ENCODE peak calls at places on chromosome 6, in four cellular contexts. One of them, this sample, is unnamed.

GRCh38 chr6:126198581-126198980 is 141.3 kb upstream of the CENPW start:
- DNase-seq in A549: no peak
- DNase-seq in HepG2: no peak
- DNase-seq in H1: no peak
- DNase-seq in this sample: no peak

GRCh38 chr6:4399656-4400055 is 264.3 kb upstream of the ECI2 start:
- DNase-seq in H1: no peak
- DNase-seq in A549: no peak
- DNase-seq in HepG2: no peak
- DNase-seq in this sample: no peak

GRCh38 chr6:165729307-165729936 is 66.4 kb upstream of the PDE10A start:
- DNase-seq in HepG2: peak; percentile 13
- DNase-seq in H1: peak; percentile 84
- DNase-seq in A549: peak; percentile 54
- DNase-seq in this sample: peak; percentile 55

GRCh38 chr6:109001554-109001953 is 93.1 kb downstream of the SESN1 start:
- DNase-seq in HepG2: no peak
- DNase-seq in A549: no peak
- DNase-seq in H1: no peak
- DNase-seq in this sample: no peak

GRCh38 chr6:227074-227782 is 65.1 kb upstream of the DUSP22 start:
- DNase-seq in A549: no peak
- DNase-seq in H1: no peak
- DNase-seq in HepG2: no peak
- DNase-seq in this sample: peak; percentile 21

GRCh38 chr6:42979523-42980177 is 669 bp upstream of the PEX6 start:
- DNase-seq in HepG2: no peak
- DNase-seq in A549: peak; percentile 46
- DNase-seq in H1: no peak
- DNase-seq in this sample: no peak

GRCh38 chr6:129183681-129184216 is 300.8 kb downstream of the LAMA2 start:
- DNase-seq in A549: no peak
- DNase-seq in H1: no peak
- DNase-seq in HepG2: no peak
- DNase-seq in this sample: no peak

GRCh38 chr6:129671442-129672344 is 38.3 kb downstream of the ARHGAP18 start:
- DNase-seq in A549: no peak
- DNase-seq in HepG2: peak; percentile 56
- DNase-seq in H1: no peak
- DNase-seq in this sample: peak; percentile 66

GRCh38 chr6:27605401-27606342 is 132.8 kb upstream of the ZNF184 start:
- DNase-seq in A549: no peak
- DNase-seq in H1: peak; percentile 95
- DNase-seq in HepG2: peak; percentile 61
- DNase-seq in this sample: peak; percentile 73

GRCh38 chr6:156889469-156889868 is 112.3 kb downstream of the ARID1B start:
- DNase-seq in H1: no peak
- DNase-seq in A549: no peak
- DNase-seq in HepG2: no peak
- DNase-seq in this sample: no peak

GRCh38 chr6:100184473-100184872 is 190.4 kb upstream of the MCHR2 start:
- DNase-seq in A549: no peak
- DNase-seq in H1: no peak
- DNase-seq in HepG2: no peak
- DNase-seq in this sample: no peak

GRCh38 chr6:78398292-78398691 is 469.1 kb upstream of the IRAK1BP1 start:
- DNase-seq in H1: no peak
- DNase-seq in HepG2: no peak
- DNase-seq in A549: no peak
- DNase-seq in this sample: no peak

GRCh38 chr6:21767891-21768659 is 174.5 kb downstream of the SOX4 start:
- DNase-seq in H1: no peak
- DNase-seq in A549: no peak
- DNase-seq in HepG2: no peak
- DNase-seq in this sample: no peak

GRCh38 chr6:25962368-25963127 is at the start of gene TRIM38:
- DNase-seq in HepG2: peak; percentile 74
- DNase-seq in H1: no peak
- DNase-seq in A549: peak; percentile 45
- DNase-seq in this sample: peak; percentile 69

GRCh38 chr6:78010130-78010529 is 357.3 kb downstream of the MEI4 start:
- DNase-seq in A549: no peak
- DNase-seq in H1: no peak
- DNase-seq in HepG2: no peak
- DNase-seq in this sample: no peak

GRCh38 chr6:26025047-26025893 is 62.0 kb upstream of the HFE start:
- DNase-seq in HepG2: peak; percentile 63
- DNase-seq in H1: no peak
- DNase-seq in A549: no peak
- DNase-seq in this sample: peak; percentile 55

GRCh38 chr6:52317841-52318581 is 33.5 kb upstream of the MCM3 start:
- DNase-seq in H1: no peak
- DNase-seq in A549: peak; percentile 13
- DNase-seq in HepG2: peak; percentile 63
- DNase-seq in this sample: no peak

GRCh38 chr6:135759831-135760230 is 91.7 kb upstream of the PDE7B start:
- DNase-seq in H1: no peak
- DNase-seq in A549: peak; percentile 10
- DNase-seq in HepG2: peak; percentile 24
- DNase-seq in this sample: no peak

GRCh38 chr6:83006270-83006905 is 59.3 kb downstream of the UBE3D start:
- DNase-seq in A549: no peak
- DNase-seq in H1: no peak
- DNase-seq in HepG2: no peak
- DNase-seq in this sample: no peak

GRCh38 chr6:130390890-130391289 is 25.1 kb downstream of the TMEM200A start:
- DNase-seq in H1: no peak
- DNase-seq in HepG2: no peak
- DNase-seq in A549: no peak
- DNase-seq in this sample: no peak

GRCh38 chr6:112311950-112312547 is 35.1 kb upstream of the RFPL4B start:
- DNase-seq in A549: peak; percentile 7
- DNase-seq in HepG2: peak; percentile 7
- DNase-seq in H1: no peak
- DNase-seq in this sample: peak; percentile 18

GRCh38 chr6:6221829-6222535 is 98.5 kb downstream of the F13A1 start:
- DNase-seq in A549: no peak
- DNase-seq in H1: peak; percentile 78
- DNase-seq in HepG2: peak; percentile 41
- DNase-seq in this sample: peak; percentile 57

GRCh38 chr6:145147559-145147958 is 587.8 kb downstream of the EPM2A start:
- DNase-seq in HepG2: no peak
- DNase-seq in H1: no peak
- DNase-seq in A549: no peak
- DNase-seq in this sample: no peak

GRCh38 chr6:55636406-55637102 is 57.6 kb upstream of the HMGCLL1 start:
- DNase-seq in H1: no peak
- DNase-seq in A549: peak; percentile 25
- DNase-seq in HepG2: no peak
- DNase-seq in this sample: no peak

GRCh38 chr6:133764011-133764812 is 124.7 kb upstream of the TCF21 start:
- DNase-seq in HepG2: no peak
- DNase-seq in H1: no peak
- DNase-seq in A549: no peak
- DNase-seq in this sample: no peak

GRCh38 chr6:163291622-163292021 is 122.9 kb upstream of the QKI start:
- DNase-seq in A549: no peak
- DNase-seq in H1: no peak
- DNase-seq in HepG2: no peak
- DNase-seq in this sample: no peak

GRCh38 chr6:138833819-138834539 is 38.1 kb downstream of the ECT2L start:
- DNase-seq in HepG2: no peak
- DNase-seq in H1: no peak
- DNase-seq in A549: no peak
- DNase-seq in this sample: no peak

GRCh38 chr6:43718387-43719105 is 31.0 kb upstream of the MRPS18A start:
- DNase-seq in HepG2: peak; percentile 44
- DNase-seq in A549: no peak
- DNase-seq in H1: no peak
- DNase-seq in this sample: no peak

DNA sequence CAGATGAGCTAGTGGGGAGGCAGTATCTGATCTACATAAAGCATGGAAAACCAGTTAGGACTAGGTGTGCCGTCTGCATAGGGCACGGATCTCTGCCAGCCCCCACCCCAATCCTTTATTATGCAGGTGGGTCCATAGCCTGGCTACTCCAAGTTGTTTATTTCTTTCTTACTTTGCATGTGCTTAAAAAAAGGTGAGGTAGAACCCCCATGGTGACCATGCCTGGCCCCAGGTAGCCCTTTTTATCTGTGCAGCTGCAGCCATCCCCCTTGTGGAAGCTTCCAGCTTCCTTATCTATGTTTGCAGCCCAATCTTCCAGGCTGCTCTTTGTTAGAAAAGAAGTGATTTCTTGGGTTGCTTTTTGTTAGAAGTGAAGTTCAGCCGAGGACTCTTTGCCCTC is 9.0 kb upstream of the TREM2 start:
- DNase-seq in H1: no peak
- DNase-seq in A549: no peak
- DNase-seq in HepG2: no peak
- DNase-seq in this sample: no peak
- TF ChIP-seq RNF2 in H1: no peak
- TF ChIP-seq RNF2 in A549: no peak
- TF ChIP-seq RNF2 in HepG2: no peak
- TF ChIP-seq RNF2 in this sample: no peak

GRCh38 chr6:38234141-38234540 is 405.6 kb downstream of the BTBD9 start:
- DNase-seq in A549: no peak
- DNase-seq in H1: no peak
- DNase-seq in HepG2: no peak
- DNase-seq in this sample: no peak

GRCh38 chr6:38241200-38241599 is 398.5 kb downstream of the BTBD9 start:
- DNase-seq in H1: no peak
- DNase-seq in A549: no peak
- DNase-seq in HepG2: no peak
- DNase-seq in this sample: no peak

GRCh38 chr6:38234934-38235678 is 404.6 kb downstream of the BTBD9 start:
- DNase-seq in HepG2: no peak
- DNase-seq in H1: no peak
- DNase-seq in A549: no peak
- DNase-seq in this sample: no peak

GRCh38 chr6:38244873-38245272 is 394.9 kb downstream of the BTBD9 start:
- DNase-seq in H1: no peak
- DNase-seq in HepG2: no peak
- DNase-seq in A549: no peak
- DNase-seq in this sample: no peak

GRCh38 chr6:38239719-38240451 is 399.8 kb downstream of the BTBD9 start:
- DNase-seq in H1: no peak
- DNase-seq in HepG2: no peak
- DNase-seq in A549: no peak
- DNase-seq in this sample: no peak
- TF ChIP-seq RNF2 in H1: no peak
- TF ChIP-seq RNF2 in HepG2: no peak
- TF ChIP-seq RNF2 in A549: no peak
- TF ChIP-seq RNF2 in this sample: no peak

GRCh38 chr6:96521267-96521624 is 360 bp upstream of the UFL1 start:
- DNase-seq in HepG2: no peak
- DNase-seq in H1: no peak
- DNase-seq in A549: no peak
- DNase-seq in this sample: no peak
- TF ChIP-seq RNF2 in HepG2: no peak
- TF ChIP-seq RNF2 in H1: no peak
- TF ChIP-seq RNF2 in A549: no peak
- TF ChIP-seq RNF2 in this sample: no peak

GRCh38 chr6:169051371-169051770 is 202.3 kb downstream of the THBS2 start:
- DNase-seq in A549: no peak
- DNase-seq in HepG2: no peak
- DNase-seq in H1: no peak
- DNase-seq in this sample: no peak
- TF ChIP-seq RNF2 in A549: no peak
- TF ChIP-seq RNF2 in HepG2: no peak
- TF ChIP-seq RNF2 in H1: no peak
- TF ChIP-seq RNF2 in this sample: no peak

GRCh38 chr6:41529049-41529448 is 17.1 kb upstream of the FOXP4 start:
- DNase-seq in HepG2: no peak
- DNase-seq in A549: no peak
- DNase-seq in H1: no peak
- DNase-seq in this sample: no peak

GRCh38 chr6:41531016-41531415 is 15.2 kb upstream of the FOXP4 start:
- DNase-seq in H1: no peak
- DNase-seq in A549: no peak
- DNase-seq in HepG2: no peak
- DNase-seq in this sample: no peak

GRCh38 chr6:41530476-41530875 is 15.7 kb upstream of the FOXP4 start:
- DNase-seq in A549: no peak
- DNase-seq in HepG2: no peak
- DNase-seq in H1: no peak
- DNase-seq in this sample: no peak

GRCh38 chr6:41529970-41530369 is 16.2 kb upstream of the FOXP4 start:
- DNase-seq in A549: no peak
- DNase-seq in H1: no peak
- DNase-seq in HepG2: no peak
- DNase-seq in this sample: no peak

GRCh38 chr6:41531591-41532582 is 14.3 kb upstream of the FOXP4 start:
- DNase-seq in A549: no peak
- DNase-seq in H1: no peak
- DNase-seq in HepG2: no peak
- DNase-seq in this sample: peak; percentile 36
- TF ChIP-seq RNF2 in A549: no peak
- TF ChIP-seq RNF2 in H1: no peak
- TF ChIP-seq RNF2 in HepG2: no peak
- TF ChIP-seq RNF2 in this sample: no peak

DNA sequence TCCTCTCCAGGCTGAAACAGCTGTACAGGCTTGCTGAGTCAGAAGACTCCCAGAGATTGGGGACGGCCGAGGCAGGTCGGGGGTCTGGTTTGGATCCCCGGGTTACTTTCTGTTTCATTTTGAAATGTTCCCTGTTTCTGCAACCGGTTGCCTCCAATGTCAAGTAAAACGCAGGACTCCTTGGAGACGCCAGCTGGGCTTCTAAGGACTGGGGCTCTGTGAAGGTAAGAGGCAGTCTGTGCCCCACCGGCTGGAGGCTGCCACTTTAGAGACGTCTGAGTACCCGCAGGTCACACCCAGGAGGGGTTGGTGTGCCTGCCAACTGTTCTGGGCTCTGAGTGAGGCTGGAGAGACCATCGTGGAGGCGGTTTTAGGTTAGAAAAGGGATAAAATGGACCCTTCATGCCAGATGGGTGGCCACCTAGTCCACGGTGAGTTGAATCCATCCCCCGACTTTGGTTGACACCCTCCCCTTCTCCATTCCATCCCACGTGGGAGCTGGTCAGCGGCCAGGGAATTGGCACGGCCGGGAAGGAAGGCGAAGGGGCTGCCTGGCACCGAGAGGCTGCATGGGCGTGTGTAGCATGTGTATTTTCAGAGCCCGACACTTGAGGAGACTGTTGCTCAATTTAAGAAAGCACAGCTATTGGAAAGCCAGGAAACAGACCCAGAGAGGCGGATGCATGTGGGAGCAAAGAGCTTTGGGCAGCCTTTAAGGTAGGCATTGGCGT is 240.9 kb downstream of the PHACTR1 start:
- DNase-seq in A549: peak; percentile 6
- DNase-seq in H1: peak; percentile 57
- DNase-seq in HepG2: no peak
- DNase-seq in this sample: no peak
- TF ChIP-seq RNF2 in A549: no peak
- TF ChIP-seq RNF2 in H1: no peak
- TF ChIP-seq RNF2 in HepG2: no peak
- TF ChIP-seq RNF2 in this sample: no peak

This sample was measured in K562.